ENCODE peak calls at places on chromosome 14, in five cellular contexts. W is epithelial cell of proximal tubule, Y is heart left ventricle, O is GM06990, Q is fibroblast of the aortic adventitia. U is an unnamed sample.

GRCh38 chr14:50039734-50040400 is 76.5 kb downstream of the VCPKMT start:
- DNase-seq in Y (no peak), O (no peak), W (no peak), Q (no peak), U (no peak)

GRCh38 chr14:68104518-68104917 is 284.9 kb downstream of the RAD51B start:
- DNase-seq in W (peak), Y (no peak), O (no peak), Q (peak), U (no peak)

GRCh38 chr14:66281036-66281776 is 205.0 kb upstream of the CCDC196 start:
- DNase-seq in W (no peak), Q (peak), O (no peak), Y (no peak), U (no peak)

GRCh38 chr14:100309028-100309718 is 2.9 kb upstream of the SLC25A29 start:
- DNase-seq in Q (no peak), Y (no peak), O (no peak), W (no peak), U (no peak)

GRCh38 chr14:76091036-76091435 is 60.7 kb upstream of the GPATCH2L start:
- DNase-seq in Y (peak), Q (peak), W (no peak), O (no peak), U (no peak)

GRCh38 chr14:103057028-103057371 is 349 bp downstream of the CDC42BPB start:
- DNase-seq in Y (no peak), O (no peak), W (no peak), Q (no peak), U (no peak)

GRCh38 chr14:24013654-24014514 is 25.2 kb downstream of the DHRS4L2 start:
- DNase-seq in W (peak), Q (peak), Y (no peak), O (no peak), U (peak)

GRCh38 chr14:50402965-50403364 is 6.3 kb upstream of the CDKL1 start:
- DNase-seq in O (no peak), W (no peak), Q (no peak), Y (no peak), U (no peak)

GRCh38 chr14:69376439-69376838 is 21.7 kb downstream of the ERH start:
- DNase-seq in W (peak), O (no peak), Q (peak), Y (no peak), U (no peak)

GRCh38 chr14:80003138-80003537 is 208.2 kb downstream of the DIO2 start:
- DNase-seq in O (no peak), Y (no peak), Q (no peak), W (no peak), U (no peak)

GRCh38 chr14:20782280-20782890 is 1.3 kb downstream of the RNASE6 start:
- DNase-seq in Q (no peak), O (peak), Y (no peak), W (no peak), U (no peak)

GRCh38 chr14:105470812-105471771 is 3.5 kb upstream of the CRIP2 start:
- DNase-seq in Y (no peak), O (no peak), Q (no peak), W (no peak), U (no peak)

GRCh38 chr14:21049263-21049662 is 7.1 kb downstream of the RNASE7 start:
- DNase-seq in Y (no peak), O (no peak), W (no peak), Q (peak), U (no peak)

GRCh38 chr14:66974397-66975025 is 214.7 kb upstream of the GARIN2 start:
- DNase-seq in O (no peak), W (no peak), Y (no peak), Q (peak), U (peak)

GRCh38 chr14:49598479-49599301 is at the start of gene LRR1:
- DNase-seq in Y (peak), W (no peak), O (peak), Q (peak), U (peak)

GRCh38 chr14:51680031-51680430 is 28.3 kb downstream of the FRMD6 start:
- DNase-seq in Y (no peak), Q (peak), O (no peak), W (no peak), U (no peak)

GRCh38 chr14:71229875-71230274 is 322.6 kb downstream of the PCNX1 start:
- DNase-seq in W (no peak), O (no peak), Q (no peak), Y (no peak), U (no peak)

GRCh38 chr14:106586098-106586704 is 1059.8 kb downstream of the TMEM121 start:
- DNase-seq in W (no peak), Y (no peak), Q (no peak), O (peak), U (no peak)

GRCh38 chr14:33934938-33935337 is 15.9 kb downstream of the EGLN3 start:
- DNase-seq in Y (no peak), O (no peak), W (no peak), Q (no peak), U (no peak)

GRCh38 chr14:68892961-68893360 is 86.1 kb downstream of the ACTN1 start:
- DNase-seq in Y (no peak), Q (no peak), O (no peak), W (no peak), U (no peak)

GRCh38 chr14:80426686-80427085 is 215.4 kb upstream of the DIO2 start:
- DNase-seq in W (no peak), Q (peak), Y (no peak), O (no peak), U (no peak)

GRCh38 chr14:69612014-69612758 is 790 bp downstream of the SUSD6 start:
- DNase-seq in W (no peak), O (peak), Y (peak), Q (no peak), U (no peak)

GRCh38 chr14:61569308-61569707 is 126.0 kb upstream of the HIF1A start:
- DNase-seq in Q (no peak), W (no peak), O (no peak), Y (no peak), U (no peak)

GRCh38 chr14:61567838-61568571 is 127.3 kb upstream of the HIF1A start:
- DNase-seq in Y (no peak), Q (no peak), O (peak), W (no peak), U (no peak)

GRCh38 chr14:61569783-61570182 is 125.5 kb upstream of the HIF1A start:
- DNase-seq in W (no peak), O (no peak), Q (peak), Y (peak), U (peak)

GRCh38 chr14:61570188-61570960 is 124.9 kb upstream of the HIF1A start:
- DNase-seq in W (no peak), Q (peak), Y (no peak), O (no peak), U (no peak)

GRCh38 chr14:61568572-61569011 is 126.7 kb upstream of the HIF1A start:
- DNase-seq in Y (peak), W (no peak), O (peak), Q (no peak), U (no peak)
- H3K4me3 ChIP-seq in Y (peak), W (peak), O (peak), Q (no peak), U (no peak)

DNA sequence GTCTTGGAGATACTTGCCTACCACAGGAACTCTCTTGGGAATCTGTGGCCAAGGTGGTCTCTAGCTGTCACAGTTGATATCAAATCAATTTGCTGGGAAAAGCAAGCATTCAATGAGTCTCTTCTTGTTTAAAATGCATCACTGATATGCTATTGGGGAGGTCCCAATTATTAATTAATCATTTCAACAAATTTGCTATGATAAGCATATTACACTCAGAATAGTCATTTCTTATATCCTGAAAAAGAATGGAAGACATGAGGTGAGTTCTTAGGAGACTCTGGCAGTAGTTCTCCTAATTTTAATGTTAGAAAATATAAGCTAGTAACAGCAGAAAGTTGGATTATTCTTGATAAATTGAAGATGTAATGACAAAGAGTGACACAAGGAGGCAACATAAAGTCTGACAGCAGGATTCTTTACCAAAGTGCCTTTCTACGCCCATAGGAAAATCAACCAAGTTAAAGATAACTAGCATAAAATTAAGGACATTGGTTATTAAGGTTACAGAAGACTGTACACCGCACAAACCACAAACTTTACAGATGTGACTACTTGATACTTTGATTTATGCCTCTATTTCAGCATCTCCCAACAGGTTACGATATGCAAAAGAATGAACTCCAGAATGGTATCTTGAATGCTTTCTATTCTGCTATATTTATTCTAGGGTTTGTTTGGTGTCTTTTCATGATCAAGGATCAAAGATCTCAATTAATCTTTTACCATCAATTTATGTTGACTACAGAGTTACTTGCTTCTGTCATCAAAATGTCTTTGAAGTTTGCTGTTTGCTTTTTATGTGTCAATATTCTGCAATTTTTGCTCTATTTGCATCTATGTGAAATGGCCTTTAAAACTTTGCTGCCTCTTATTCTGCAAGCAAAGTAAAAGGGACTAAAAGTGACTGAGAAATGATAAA is 349.6 kb upstream of the CLEC14A start:
- DNase-seq in Q (no peak), W (no peak), Y (no peak), O (no peak), U (no peak)
- TF ChIP-seq CTCF in Q (no peak), W (peak), Y (no peak), O (no peak), U (no peak)

GRCh38 chr14:22533057-22533704 is 55.8 kb downstream of the DAD1 start:
- DNase-seq in Q (no peak), O (no peak), Y (no peak), W (no peak), U (no peak)

GRCh38 chr14:22535126-22535525 is 53.9 kb downstream of the DAD1 start:
- DNase-seq in O (no peak), Y (no peak), Q (no peak), W (no peak), U (no peak)

GRCh38 chr14:22535916-22536315 is 53.1 kb downstream of the DAD1 start:
- DNase-seq in W (no peak), Q (no peak), Y (no peak), O (no peak), U (no peak)

GRCh38 chr14:22533739-22534359 is 55.2 kb downstream of the DAD1 start:
- DNase-seq in W (no peak), Q (no peak), O (no peak), Y (no peak), U (no peak)

DNA sequence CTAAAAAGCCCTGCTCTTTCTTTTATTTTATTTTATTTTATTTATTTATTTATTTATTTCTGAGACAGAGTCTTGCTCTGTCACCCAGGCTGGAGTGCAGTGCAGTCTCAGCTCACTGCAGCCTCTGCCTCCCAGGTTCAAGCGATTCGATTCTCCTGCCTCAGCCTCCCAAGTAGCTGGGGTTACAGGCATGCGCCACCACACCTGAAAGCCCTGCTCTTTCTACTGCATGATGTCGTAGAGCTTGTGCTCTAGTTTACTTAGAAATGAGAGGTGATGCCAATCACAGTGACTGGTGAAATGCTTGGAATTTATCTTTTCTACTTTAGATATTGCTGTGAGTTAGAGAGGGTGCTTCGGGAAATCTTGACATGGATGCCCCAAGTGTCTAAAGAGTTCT is 54.5 kb downstream of the DAD1 start:
- DNase-seq in W (no peak), O (no peak), Q (no peak), Y (no peak), U (no peak)
- H3K4me3 ChIP-seq in W (no peak), O (no peak), Q (no peak), Y (no peak), U (no peak)

DNA sequence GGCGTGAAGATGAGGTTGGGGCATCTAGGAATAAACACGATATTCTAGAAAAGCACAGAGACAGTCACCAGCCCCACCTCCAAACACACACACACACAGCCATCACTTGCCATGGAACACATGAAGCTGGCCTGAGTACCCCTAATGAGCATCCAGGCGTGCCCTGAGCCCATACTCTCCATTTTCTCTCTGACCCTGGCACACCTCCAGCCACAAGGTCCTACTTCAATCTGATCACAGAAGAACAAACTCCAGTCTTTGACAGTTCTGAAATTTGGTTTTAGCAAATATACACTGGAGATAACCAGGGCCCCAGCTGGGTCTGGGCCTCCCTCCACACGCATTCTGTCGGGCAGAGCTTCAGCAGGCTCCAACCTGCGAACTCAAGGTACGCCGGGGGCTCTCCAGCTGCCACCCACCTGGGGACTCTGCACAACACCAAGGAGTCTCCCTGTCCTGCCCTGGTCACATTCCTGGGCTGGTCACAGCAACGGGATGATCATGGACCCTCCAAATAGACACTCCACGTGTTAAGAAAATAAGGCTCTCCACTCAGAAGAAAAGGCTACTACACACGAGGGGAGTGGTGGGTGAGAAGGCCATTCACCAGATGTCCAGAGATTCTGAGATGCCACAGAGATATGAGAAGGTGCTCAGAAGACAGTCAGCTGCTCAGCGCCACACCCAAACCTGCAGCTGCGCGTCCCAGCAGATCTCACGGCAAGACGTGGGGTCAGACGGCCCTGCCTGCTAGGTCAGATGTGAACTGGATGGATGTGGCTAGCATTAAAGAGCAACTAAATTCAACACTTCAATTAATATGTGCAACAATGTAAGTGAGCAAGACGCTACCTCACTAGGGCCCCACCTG is 57.0 kb upstream of the PNMA1 start:
- DNase-seq in O (no peak), Y (no peak), Q (no peak), W (no peak), U (no peak)
- TF ChIP-seq CTCF in O (no peak), Y (no peak), Q (no peak), W (no peak), U (no peak)

DNA sequence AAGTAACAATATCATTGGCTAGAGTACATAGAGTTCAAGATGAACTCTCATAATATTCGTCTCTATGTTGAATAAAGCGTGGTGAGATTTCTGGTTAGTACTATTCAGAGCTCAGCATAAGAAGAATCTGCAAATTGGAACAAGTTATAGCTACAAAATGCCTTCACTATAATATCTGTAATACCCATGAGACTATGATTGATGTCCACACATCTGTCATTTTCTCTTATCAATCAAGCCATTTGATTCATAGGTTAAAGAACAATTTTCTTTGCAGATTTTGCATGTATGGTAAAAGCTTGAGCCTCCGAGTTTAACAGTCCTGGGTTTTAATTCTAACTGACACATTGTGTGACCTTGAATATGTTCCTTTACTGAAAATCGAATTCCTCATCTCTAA is 1.4 kb downstream of the SOCS4 start:
- DNase-seq in O (no peak), W (no peak), Q (no peak), Y (no peak), U (no peak)
- H3K4me3 ChIP-seq in O (peak), W (peak), Q (peak), Y (peak), U (peak)

GRCh38 chr14:73591690-73592448 is at the start of gene ACOT4:
- DNase-seq in Q (peak), O (peak), Y (peak), W (no peak), U (no peak)
- TF ChIP-seq CTCF in Q (no peak), O (peak), Y (no peak), W (no peak), U (peak)

GRCh38 chr14:104393199-104393897 is 186.2 kb upstream of the C14orf180 start:
- DNase-seq in Q (no peak), O (no peak), W (no peak), Y (peak), U (no peak)
- H3K4me3 ChIP-seq in Q (no peak), O (no peak), W (no peak), Y (no peak), U (no peak)

GRCh38 chr14:52776816-52777215 is 14.6 kb downstream of the GNPNAT1 start:
- DNase-seq in Q (no peak), W (no peak), Y (no peak), O (no peak), U (no peak)
- TF ChIP-seq CTCF in Q (no peak), W (no peak), Y (no peak), O (no peak), U (no peak)

DNA sequence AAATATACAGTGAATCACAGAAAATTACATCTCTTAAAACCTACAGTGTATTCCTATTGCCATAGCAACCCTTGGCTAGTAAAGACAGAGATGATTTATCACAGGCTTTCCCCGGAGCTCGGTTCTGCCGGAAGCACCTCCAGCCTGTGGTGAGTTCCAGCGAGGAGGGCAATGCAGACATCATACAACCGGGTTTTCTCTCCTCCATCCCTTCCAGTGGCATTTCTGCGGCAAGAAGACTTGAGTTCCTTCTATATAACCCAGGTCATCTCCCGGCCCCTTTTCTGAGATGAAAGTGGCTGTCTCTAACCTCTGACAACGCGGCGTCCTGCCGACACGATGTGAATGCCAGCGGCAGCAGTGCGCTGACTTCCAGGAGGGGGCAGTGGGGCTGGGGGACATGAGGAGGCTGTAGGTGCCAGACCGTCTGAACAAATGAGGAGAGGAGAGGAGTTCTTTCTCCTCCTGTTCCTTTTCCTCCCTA is 68.5 kb upstream of the MAX start:
- DNase-seq in W (no peak), Q (peak), O (peak), Y (no peak), U (peak)
- H3K4me3 ChIP-seq in W (peak), Q (peak), O (peak), Y (peak), U (peak)

GRCh38 chr14:74893614-74894091 is 11.9 kb downstream of the DLST start:
- DNase-seq in Q (no peak), W (no peak), O (no peak), Y (no peak), U (no peak)
- TF ChIP-seq CTCF in Q (no peak), W (no peak), O (no peak), Y (no peak), U (no peak)

U was measured in astrocyte of the cerebellum.